ENCODE peak calls at places on chromosomes 7 and 10, in eight cellular contexts. B is neural progenitor cell, P is right lobe of liver, E is A673, D is colonic mucosa, O is pancreas, H is left ventricle myocardium inferior, W is breast epithelium. R is an unnamed sample.

GRCh38 chr10:67140641-67141040 is 214.8 kb downstream of the LRRTM3 start:
- DNase-seq in B (no peak), P (no peak), E (no peak), D (no peak), O (no peak), H (no peak), W (no peak), R (no peak)

GRCh38 chr7:32102432-32102851 is 32.2 kb upstream of the PDE1C start:
- DNase-seq in B (no peak), P (no peak), E (no peak), D (no peak), O (no peak), H (peak; percentile 36), W (no peak), R (no peak)

GRCh38 chr7:128938524-128939074 is 872 bp downstream of the IRF5 start:
- DNase-seq in B (peak; percentile 37), P (no peak), E (no peak), D (peak; percentile 40), O (peak; percentile 81), H (no peak), W (no peak), R (peak; percentile 57)

GRCh38 chr7:23469961-23470250 is 385 bp downstream of the IGF2BP3 start:
- DNase-seq in B (peak; percentile 52), P (no peak), E (no peak), D (no peak), O (peak; percentile 61), H (no peak), W (no peak), R (no peak)

GRCh38 chr10:122258136-122259074 is 12.7 kb upstream of the BTBD16 start:
- DNase-seq in B (no peak), P (no peak), E (no peak), D (no peak), O (no peak), H (no peak), W (no peak), R (no peak)

GRCh38 chr7:96495751-96496216 is 173.9 kb upstream of the SLC25A13 start:
- DNase-seq in B (no peak), P (no peak), E (no peak), D (no peak), O (no peak), H (no peak), W (no peak), R (no peak)

GRCh38 chr10:1434202-1434601 is 303.1 kb downstream of the ADARB2 start:
- DNase-seq in B (peak; percentile 39), P (no peak), E (no peak), D (no peak), O (no peak), H (no peak), W (no peak), R (no peak)

GRCh38 chr7:129351320-129351719 is 82.9 kb upstream of the STRIP2 start:
- DNase-seq in B (no peak), P (no peak), E (no peak), D (no peak), O (no peak), H (no peak), W (no peak), R (no peak)

GRCh38 chr7:30594055-30594539 is 581 bp upstream of the GARS1 start:
- DNase-seq in B (peak; percentile 70), P (peak; percentile 64), E (no peak), D (peak; percentile 62), O (peak; percentile 51), H (peak; percentile 25), W (no peak), R (no peak)

GRCh38 chr7:15407910-15408309 is 153.9 kb downstream of the AGMO start:
- DNase-seq in B (no peak), P (no peak), E (no peak), D (no peak), O (no peak), H (no peak), W (no peak), R (no peak)

GRCh38 chr7:1595636-1596035 is 25.8 kb upstream of the PSMG3 start:
- DNase-seq in B (no peak), P (no peak), E (no peak), D (no peak), O (no peak), H (no peak), W (no peak), R (no peak)

GRCh38 chr7:50327443-50327842 is 22.9 kb downstream of the IKZF1 start:
- DNase-seq in B (no peak), P (no peak), E (no peak), D (no peak), O (no peak), H (no peak), W (no peak), R (no peak)

GRCh38 chr7:80614911-80615310 is 23.5 kb upstream of the CD36 start:
- DNase-seq in B (no peak), P (no peak), E (no peak), D (no peak), O (no peak), H (no peak), W (no peak), R (no peak)

GRCh38 chr7:39509441-39509840 is 56.8 kb upstream of the YAE1 start:
- DNase-seq in B (no peak), P (no peak), E (no peak), D (no peak), O (no peak), H (no peak), W (no peak), R (no peak)

GRCh38 chr10:79453392-79453791 is 8.0 kb upstream of the ZCCHC24 start:
- DNase-seq in B (no peak), P (no peak), E (no peak), D (no peak), O (no peak), H (no peak), W (no peak), R (no peak)

GRCh38 chr7:24924375-24924774 is 55.6 kb downstream of the OSBPL3 start:
- DNase-seq in B (no peak), P (no peak), E (no peak), D (no peak), O (no peak), H (no peak), W (no peak), R (no peak)

GRCh38 chr10:49110684-49111319 is 4.5 kb downstream of the VSTM4 start:
- DNase-seq in B (no peak), P (no peak), E (no peak), D (no peak), O (no peak), H (no peak), W (no peak), R (no peak)

GRCh38 chr7:115110523-115110922 is 188.6 kb downstream of the MDFIC start:
- DNase-seq in B (no peak), P (peak; percentile 79), E (no peak), D (no peak), O (no peak), H (no peak), W (no peak), R (no peak)

GRCh38 chr10:49379596-49380410 is 16.1 kb downstream of the DRGX start:
- DNase-seq in B (no peak), P (no peak), E (no peak), D (no peak), O (no peak), H (no peak), W (no peak), R (no peak)

GRCh38 chr7:40571796-40572195 is 437.0 kb downstream of the SUGCT start:
- DNase-seq in B (no peak), P (no peak), E (no peak), D (no peak), O (no peak), H (no peak), W (no peak), R (no peak)

GRCh38 chr7:114759347-114760062 is 162.4 kb upstream of the MDFIC start:
- DNase-seq in B (peak; percentile 6), P (no peak), E (no peak), D (peak; percentile 29), O (no peak), H (no peak), W (no peak), R (no peak)

GRCh38 chr7:19378340-19378704 is 233.1 kb upstream of the FERD3L start:
- DNase-seq in B (no peak), P (no peak), E (no peak), D (no peak), O (no peak), H (no peak), W (no peak), R (no peak)
- H3K4me3 ChIP-seq in B (no peak overlapping the region), P (no peak overlapping the region), E (no peak overlapping the region), D (no peak overlapping the region), O (no peak overlapping the region), H (no peak overlapping the region), W (no peak overlapping the region), R (no peak overlapping the region)

DNA sequence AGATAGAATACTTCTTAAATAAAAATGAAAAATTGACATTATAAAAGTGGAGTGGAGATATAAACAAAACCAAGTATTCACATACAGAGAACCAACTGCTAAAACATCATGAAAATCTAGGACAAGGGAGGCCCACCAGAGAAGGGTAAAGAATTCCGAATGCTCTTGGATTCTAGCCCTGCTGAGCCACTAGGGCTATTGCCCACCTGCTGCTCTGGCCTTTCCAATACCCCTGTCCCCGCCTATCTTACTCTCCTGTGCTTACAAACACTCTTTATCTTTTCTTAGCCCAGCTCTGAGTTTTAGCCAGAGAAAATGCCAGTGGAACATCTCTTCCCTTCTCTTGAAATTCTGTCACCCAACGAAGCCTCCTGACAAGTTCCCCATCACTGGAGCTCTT is 100.3 kb downstream of the MACC1 start:
- DNase-seq in B (peak; percentile 22), P (no peak), E (no peak), D (no peak), O (no peak), H (no peak), W (no peak), R (no peak)
- TF ChIP-seq CTCF in B (no peak), P (no peak), E (no peak), D (no peak), O (no peak), H (no peak), W (no peak), R (no peak)

DNA sequence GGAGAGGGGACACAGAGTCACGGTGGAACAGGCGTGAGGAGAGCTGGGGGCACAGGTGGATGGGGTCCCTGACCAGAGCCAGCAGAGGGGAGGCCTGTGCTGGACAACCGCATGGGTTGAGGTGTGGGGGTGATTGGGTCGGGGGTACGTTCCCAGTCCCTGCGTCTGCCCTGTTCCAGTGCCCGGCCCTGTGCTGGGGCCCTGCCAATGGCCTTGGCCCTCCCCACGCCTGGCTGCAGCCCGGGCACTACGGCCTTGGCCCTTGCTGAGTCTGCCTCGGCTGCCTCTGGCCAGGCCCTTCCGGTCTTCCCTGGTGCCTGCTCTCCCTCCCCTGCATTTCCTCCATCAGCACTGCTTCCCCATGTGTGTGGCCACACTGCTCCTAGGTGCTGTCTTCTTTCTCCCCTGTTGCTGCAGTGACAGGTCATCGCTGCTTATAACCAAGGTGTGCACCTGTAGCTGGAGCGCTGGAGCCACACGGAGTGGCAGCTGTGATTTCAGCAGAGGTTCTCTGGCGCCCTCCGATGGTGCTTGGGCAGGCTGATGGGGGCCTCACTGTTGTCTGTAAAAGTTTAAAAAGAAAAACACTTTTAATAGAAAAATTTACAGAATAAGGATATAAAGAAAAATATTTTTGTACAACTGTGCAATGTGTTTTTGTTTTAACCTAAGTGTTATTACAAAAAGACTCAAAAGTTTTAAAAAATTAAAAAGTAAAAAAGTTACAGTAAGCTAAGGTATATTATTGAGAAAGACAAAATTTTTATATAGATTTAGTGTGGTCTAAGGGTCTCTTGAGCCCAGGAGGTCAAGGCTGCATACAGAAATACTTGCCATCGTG is 45.2 kb upstream of the BHLHA15 start:
- DNase-seq in B (peak; percentile 68), P (peak; percentile 77), E (peak; percentile 19), D (peak; percentile 78), O (peak; percentile 84), H (no peak), W (no peak), R (no peak)
- H3K4me1 ChIP-seq in B (no peaks in the 10 kb centered on the region), P (peaks cover 20% of the 10 kb centered on the region), E (no peaks in the 10 kb centered on the region), D (peaks cover 6% of the 10 kb centered on the region), O (peaks cover 10% of the 10 kb centered on the region), H (peaks cover 31% of the 10 kb centered on the region), W (no peaks in the 10 kb centered on the region), R (peaks cover 24% of the 10 kb centered on the region)

GRCh38 chr10:102641398-102641797 is 2.9 kb upstream of the TRIM8 start:
- DNase-seq in B (no peak), P (no peak), E (no peak), D (no peak), O (no peak), H (no peak), W (no peak), R (no peak)
- H3K4me3 ChIP-seq in B (peak overlapping the region; percentile 94), P (peak overlapping the region; percentile 81), E (peak overlapping the region; percentile 96), D (peak overlapping the region; percentile 86), O (peak overlapping the region; percentile 21), H (peak overlapping the region; percentile 82), W (peak overlapping the region; percentile 85), R (peak overlapping the region; percentile 80)

R was measured in RWPE2.